ENCODE peak calls at places on chromosome 3, in nine cellular contexts. C is transverse colon; R is GM23248; O is IMR-90; K is tibial nerve; M is foreskin keratinocyte; D is SK-N-SH; J is left ventricle myocardium inferior; V is CD8-positive, alpha-beta memory T cell. Y is an unnamed sample.

GRCh38 chr3:126031981-126032471 is 51.9 kb downstream of the SLC41A3 start:
- DNase-seq in V (no peak), M (no peak), C (no peak), K (no peak), O (no peak), R (no peak), J (no peak), D (no peak), Y (no peak)

GRCh38 chr3:184737641-184738518 is 26.0 kb upstream of the MAGEF1 start:
- DNase-seq in M (peak; percentile 93), O (peak; percentile 72), D (no peak), V (no peak), C (no peak), R (peak; percentile 91), J (no peak), K (no peak), Y (no peak)

GRCh38 chr3:95438274-95438673 is 1375.4 kb downstream of the NSUN3 start:
- DNase-seq in M (no peak), J (no peak), O (no peak), K (no peak), R (no peak), D (no peak), V (no peak), C (no peak), Y (no peak)

GRCh38 chr3:50445919-50446318 is 57.5 kb downstream of the CACNA2D2 start:
- DNase-seq in M (no peak), D (no peak), C (peak; percentile 18), K (no peak), O (no peak), J (no peak), R (no peak), V (no peak), Y (no peak)

GRCh38 chr3:131386429-131386926 is 4.9 kb downstream of the NUDT16 start:
- DNase-seq in D (no peak), K (peak; percentile 74), J (peak; percentile 69), C (peak; percentile 79), O (no peak), M (no peak), V (no peak), R (no peak), Y (peak; percentile 83)

GRCh38 chr3:189458536-189458935 is 172.7 kb upstream of the TP63 start:
- DNase-seq in C (no peak), D (peak; percentile 64), J (no peak), R (no peak), K (no peak), V (no peak), M (peak; percentile 86), O (no peak), Y (peak; percentile 30)

GRCh38 chr3:124422805-124423204 is 307.4 kb upstream of the UMPS start:
- DNase-seq in O (no peak), C (no peak), J (no peak), D (no peak), K (no peak), M (no peak), R (no peak), V (no peak), Y (no peak)

GRCh38 chr3:133441867-133442270 is 42.0 kb downstream of the BFSP2 start:
- DNase-seq in R (no peak), J (no peak), C (no peak), V (no peak), O (no peak), K (no peak), D (no peak), M (no peak), Y (no peak)

GRCh38 chr3:10345911-10346310 is 25.0 kb upstream of the SEC13 start:
- DNase-seq in V (no peak), J (no peak), K (no peak), D (no peak), C (no peak), R (no peak), O (no peak), M (no peak), Y (no peak)

GRCh38 chr3:120743081-120743365 is 479 bp downstream of the GTF2E1 start:
- DNase-seq in O (peak; percentile 29), D (no peak), K (no peak), C (no peak), V (no peak), J (no peak), M (peak; percentile 16), R (peak; percentile 67), Y (no peak)

GRCh38 chr3:55296035-55296434 is 191.1 kb downstream of the WNT5A start:
- DNase-seq in K (no peak), V (no peak), D (no peak), J (no peak), O (peak; percentile 80), R (peak; percentile 88), M (no peak), C (no peak), Y (no peak)

GRCh38 chr3:31752305-31753049 is 219.8 kb downstream of the STT3B start:
- DNase-seq in J (no peak), O (no peak), R (no peak), M (no peak), D (no peak), K (no peak), V (no peak), C (no peak), Y (no peak)

GRCh38 chr3:46405301-46406079 is 1.4 kb downstream of the CCR5AS start:
- DNase-seq in C (peak; percentile 73), K (peak; percentile 50), R (no peak), O (peak; percentile 12), D (no peak), V (no peak), M (no peak), J (no peak), Y (no peak)

GRCh38 chr3:50256978-50257890 is 11.7 kb upstream of the SEMA3B start:
- DNase-seq in V (no peak), C (peak; percentile 64), D (peak; percentile 65), J (no peak), R (peak; percentile 57), M (no peak), O (no peak), K (no peak), Y (peak; percentile 51)

GRCh38 chr3:136105044-136105443 is 91.1 kb downstream of the MSL2 start:
- DNase-seq in V (no peak), C (no peak), K (no peak), D (no peak), J (no peak), R (no peak), O (no peak), M (no peak), Y (no peak)

GRCh38 chr3:192915306-192915705 is 2.4 kb downstream of the MB21D2 start:
- DNase-seq in M (peak; percentile 44), O (peak; percentile 68), V (no peak), D (peak; percentile 21), J (no peak), C (no peak), K (no peak), R (peak; percentile 61), Y (no peak)

GRCh38 chr3:185552358-185552877 is at the start of gene LIPH:
- DNase-seq in D (no peak), C (peak; percentile 82), O (peak; percentile 30), M (peak; percentile 53), V (no peak), R (peak; percentile 76), J (no peak), K (no peak), Y (no peak)

GRCh38 chr3:29282431-29283296 is 1.8 kb downstream of the RBMS3 start:
- DNase-seq in V (no peak), K (no peak), M (peak; percentile 67), C (no peak), R (peak; percentile 57), D (no peak), O (peak; percentile 64), J (no peak), Y (no peak)

GRCh38 chr3:157290761-157291160 is 130.8 kb upstream of the CCNL1 start:
- DNase-seq in C (no peak), V (no peak), M (peak; percentile 8), K (no peak), D (no peak), R (peak; percentile 74), O (peak; percentile 63), J (no peak), Y (no peak)

GRCh38 chr3:30286007-30286669 is 320.3 kb upstream of the TGFBR2 start:
- DNase-seq in D (peak; percentile 39), C (peak; percentile 51), K (peak; percentile 81), R (peak; percentile 93), J (peak; percentile 70), M (peak; percentile 92), O (peak; percentile 88), V (no peak), Y (peak; percentile 86)

GRCh38 chr3:128459451-128459820 is 7.3 kb downstream of the DNAJB8 start:
- DNase-seq in C (no peak), V (no peak), D (no peak), R (no peak), J (no peak), M (no peak), K (no peak), O (no peak), Y (no peak)
- H3K27me3 ChIP-seq in C (peaks cover 19% of the 10 kb centered on the region), V (no peaks in the 10 kb centered on the region), D (peaks cover 5% of the 10 kb centered on the region), R (peaks cover 23% of the 10 kb centered on the region), J (peaks cover 38% of the 10 kb centered on the region), M (peaks cover 34% of the 10 kb centered on the region), K (no peaks in the 10 kb centered on the region), O (peaks cover 54% of the 10 kb centered on the region), Y (no peaks in the 10 kb centered on the region)

GRCh38 chr3:127699098-127699945 is 26.6 kb downstream of the ABTB1 start:
- DNase-seq in C (no peak), K (no peak), O (peak; percentile 75), J (peak; percentile 16), V (no peak), D (no peak), R (peak; percentile 49), M (peak; percentile 17), Y (no peak)
- H3K27ac ChIP-seq in C (peak overlapping the region; percentile 92), K (no peak overlapping the region), O (peak overlapping the region; percentile 88), J (peak overlapping the region; percentile 96), V (no peak overlapping the region), D (no peak overlapping the region), R (peak overlapping the region; percentile 80), M (no peak overlapping the region), Y (peak overlapping the region; percentile 94)

GRCh38 chr3:149152420-149152819 is 23.0 kb downstream of the HPS3 start:
- DNase-seq in C (no peak), R (peak; percentile 59), D (no peak), O (peak; percentile 69), J (no peak), V (no peak), M (peak; percentile 78), K (no peak), Y (no peak)
- H3K4me1 ChIP-seq in C (no peaks in the 10 kb centered on the region), R (peaks cover 19% of the 10 kb centered on the region), D (peaks cover 23% of the 10 kb centered on the region), O (peaks cover 7% of the 10 kb centered on the region), J (peaks cover 12% of the 10 kb centered on the region), V (peaks cover 10% of the 10 kb centered on the region), M (no peaks in the 10 kb centered on the region), K (peaks cover 14% of the 10 kb centered on the region), Y (peaks cover 8% of the 10 kb centered on the region)

DNA sequence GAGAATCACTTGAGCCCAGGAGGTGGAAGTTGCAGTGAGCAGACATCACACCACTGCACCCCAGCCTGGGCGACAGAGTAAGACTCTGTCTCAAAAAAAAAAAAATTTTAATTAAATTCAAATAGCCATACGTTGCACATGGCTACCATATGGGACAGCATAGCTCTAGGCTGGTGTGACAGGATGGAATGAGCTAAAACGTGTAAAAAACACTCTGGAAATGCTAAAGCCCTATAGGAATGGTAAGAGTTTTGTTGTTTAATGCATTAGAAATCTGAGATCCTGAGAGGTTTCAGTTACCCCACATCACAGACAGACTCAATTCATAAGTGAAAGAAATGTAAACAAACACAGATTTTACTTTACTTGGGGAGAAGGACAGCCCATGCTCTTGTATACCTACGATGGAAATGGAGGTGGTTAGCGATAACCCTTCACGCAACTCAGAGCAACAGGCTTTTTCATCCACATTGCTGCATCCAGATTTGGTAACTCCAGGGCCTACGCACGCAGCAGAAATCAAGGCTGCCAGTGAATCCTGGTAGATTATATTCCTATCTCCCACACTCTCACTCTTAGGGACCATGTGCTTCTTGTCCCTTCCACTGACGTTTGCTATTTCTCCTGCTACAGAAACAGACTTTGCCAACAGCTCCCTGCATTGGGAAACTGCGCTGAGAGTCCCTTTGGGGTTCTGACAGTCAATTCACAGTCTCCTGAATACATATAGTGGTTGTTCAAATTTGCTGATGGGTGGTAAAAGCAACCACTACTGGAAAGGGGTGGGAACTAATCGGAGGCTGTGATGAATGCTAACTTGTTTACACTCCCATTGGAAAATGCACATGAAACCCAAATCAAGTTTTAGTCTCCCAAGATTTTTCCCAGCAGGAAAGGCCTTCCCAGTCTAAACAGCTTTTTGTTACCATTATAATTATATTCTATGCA is 3.1 kb downstream of the SH3BP5 start:
- DNase-seq in D (peak; percentile 30), V (no peak), J (no peak), M (no peak), C (no peak), O (no peak), R (peak; percentile 16), K (no peak), Y (no peak)
- H3K27me3 ChIP-seq in D (no peaks in the 10 kb centered on the region), V (no peaks in the 10 kb centered on the region), J (no peaks in the 10 kb centered on the region), M (no peaks in the 10 kb centered on the region), C (peaks cover 8% of the 10 kb centered on the region), O (no peaks in the 10 kb centered on the region), R (no peaks in the 10 kb centered on the region), K (no peaks in the 10 kb centered on the region), Y (no peaks in the 10 kb centered on the region)